ENCODE peak calls at places on chromosome 20, in nine cellular contexts. G is body of pancreas, Z is A549, R is stomach, X is prostate gland, E is thyroid gland, T is HCT116, P is ovary, J is heart left ventricle. U is an unnamed sample.

GRCh38 chr20:63939061-63939935 is 16.9 kb downstream of the UCKL1 start:
- DNase-seq in G (no peak), Z (no peak), R (no peak), X (no peak), E (no peak), T (no peak), P (no peak), J (no peak), U (no peak)

GRCh38 chr20:59137532-59137931 is 26.1 kb upstream of the ZNF831 start:
- DNase-seq in G (no peak), Z (no peak), R (no peak), X (peak), E (no peak), T (no peak), P (no peak), J (peak), U (no peak)

GRCh38 chr20:59751075-59751711 is 146.9 kb downstream of the PHACTR3 start:
- DNase-seq in G (peak), Z (peak), R (peak), X (peak), E (peak), T (peak), P (peak), J (peak), U (peak)

GRCh38 chr20:38926934-38927616 is 858 bp downstream of the FAM83D start:
- DNase-seq in G (no peak), Z (no peak), R (no peak), X (no peak), E (no peak), T (no peak), P (no peak), J (no peak), U (no peak)

GRCh38 chr20:22106308-22106938 is 401.0 kb downstream of the PAX1 start:
- DNase-seq in G (peak), Z (peak), R (no peak), X (peak), E (no peak), T (no peak), P (no peak), J (no peak), U (no peak)

GRCh38 chr20:23225407-23226060 is 125.1 kb upstream of the NXT1 start:
- DNase-seq in G (peak), Z (peak), R (peak), X (no peak), E (peak), T (no peak), P (no peak), J (no peak), U (no peak)

GRCh38 chr20:31820228-31820627 is 1.1 kb downstream of the MYLK2 start:
- DNase-seq in G (no peak), Z (no peak), R (no peak), X (no peak), E (no peak), T (no peak), P (no peak), J (no peak), U (no peak)

GRCh38 chr20:61935926-61936700 is 129.6 kb downstream of the TAF4 start:
- DNase-seq in G (no peak), Z (no peak), R (no peak), X (no peak), E (no peak), T (no peak), P (no peak), J (no peak), U (no peak)

GRCh38 chr20:60749804-60750602 is 502.1 kb upstream of the CDH4 start:
- DNase-seq in G (no peak), Z (no peak), R (no peak), X (no peak), E (no peak), T (no peak), P (no peak), J (no peak), U (no peak)

GRCh38 chr20:56829788-56830385 is 200.8 kb downstream of the TFAP2C start:
- DNase-seq in G (no peak), Z (no peak), R (no peak), X (no peak), E (no peak), T (no peak), P (no peak), J (no peak), U (no peak)

GRCh38 chr20:56826971-56827645 is 198.0 kb downstream of the TFAP2C start:
- DNase-seq in G (no peak), Z (no peak), R (no peak), X (peak), E (no peak), T (no peak), P (no peak), J (no peak), U (no peak)

GRCh38 chr20:56826306-56826970 is 197.3 kb downstream of the TFAP2C start:
- DNase-seq in G (no peak), Z (no peak), R (no peak), X (peak), E (no peak), T (no peak), P (no peak), J (no peak), U (no peak)

GRCh38 chr20:56827763-56828162 is 198.7 kb downstream of the TFAP2C start:
- DNase-seq in G (no peak), Z (no peak), R (no peak), X (no peak), E (no peak), T (no peak), P (no peak), J (no peak), U (no peak)

GRCh38 chr20:56828402-56828801 is 199.3 kb downstream of the TFAP2C start:
- DNase-seq in G (no peak), Z (no peak), R (no peak), X (no peak), E (no peak), T (no peak), P (no peak), J (no peak), U (no peak)
- TF ChIP-seq POLR2A in G (no peak), Z (no peak), R (no peak), X (no peak), E (no peak), T (no peak), P (no peak), J (no peak), U (no peak)

GRCh38 chr20:53580376-53581111 is 13.1 kb downstream of the ZNF217 start:
- DNase-seq in G (no peak), Z (no peak), R (peak), X (no peak), E (no peak), T (no peak), P (no peak), J (no peak), U (no peak)

GRCh38 chr20:53579581-53580375 is 13.9 kb downstream of the ZNF217 start:
- DNase-seq in G (peak), Z (no peak), R (peak), X (peak), E (no peak), T (no peak), P (no peak), J (no peak), U (no peak)

GRCh38 chr20:53581444-53582311 is 12.0 kb downstream of the ZNF217 start:
- DNase-seq in G (no peak), Z (no peak), R (peak), X (no peak), E (no peak), T (no peak), P (no peak), J (peak), U (no peak)

GRCh38 chr20:53578492-53579222 is 15.0 kb downstream of the ZNF217 start:
- DNase-seq in G (peak), Z (peak), R (peak), X (peak), E (peak), T (peak), P (peak), J (peak), U (peak)

GRCh38 chr20:53579266-53579580 is 14.4 kb downstream of the ZNF217 start:
- DNase-seq in G (peak), Z (no peak), R (peak), X (no peak), E (no peak), T (no peak), P (no peak), J (no peak), U (no peak)
- TF ChIP-seq POLR2A in G (no peak), Z (no peak), R (no peak), X (no peak), E (no peak), T (no peak), P (no peak), J (no peak), U (no peak)

GRCh38 chr20:46359233-46359751 is 47.1 kb downstream of the ELMO2 start:
- DNase-seq in G (no peak), Z (no peak), R (no peak), X (no peak), E (no peak), T (no peak), P (no peak), J (no peak), U (no peak)
- TF ChIP-seq POLR2A in G (no peak), Z (no peak), R (no peak), X (no peak), E (no peak), T (no peak), P (no peak), J (no peak), U (no peak)

DNA sequence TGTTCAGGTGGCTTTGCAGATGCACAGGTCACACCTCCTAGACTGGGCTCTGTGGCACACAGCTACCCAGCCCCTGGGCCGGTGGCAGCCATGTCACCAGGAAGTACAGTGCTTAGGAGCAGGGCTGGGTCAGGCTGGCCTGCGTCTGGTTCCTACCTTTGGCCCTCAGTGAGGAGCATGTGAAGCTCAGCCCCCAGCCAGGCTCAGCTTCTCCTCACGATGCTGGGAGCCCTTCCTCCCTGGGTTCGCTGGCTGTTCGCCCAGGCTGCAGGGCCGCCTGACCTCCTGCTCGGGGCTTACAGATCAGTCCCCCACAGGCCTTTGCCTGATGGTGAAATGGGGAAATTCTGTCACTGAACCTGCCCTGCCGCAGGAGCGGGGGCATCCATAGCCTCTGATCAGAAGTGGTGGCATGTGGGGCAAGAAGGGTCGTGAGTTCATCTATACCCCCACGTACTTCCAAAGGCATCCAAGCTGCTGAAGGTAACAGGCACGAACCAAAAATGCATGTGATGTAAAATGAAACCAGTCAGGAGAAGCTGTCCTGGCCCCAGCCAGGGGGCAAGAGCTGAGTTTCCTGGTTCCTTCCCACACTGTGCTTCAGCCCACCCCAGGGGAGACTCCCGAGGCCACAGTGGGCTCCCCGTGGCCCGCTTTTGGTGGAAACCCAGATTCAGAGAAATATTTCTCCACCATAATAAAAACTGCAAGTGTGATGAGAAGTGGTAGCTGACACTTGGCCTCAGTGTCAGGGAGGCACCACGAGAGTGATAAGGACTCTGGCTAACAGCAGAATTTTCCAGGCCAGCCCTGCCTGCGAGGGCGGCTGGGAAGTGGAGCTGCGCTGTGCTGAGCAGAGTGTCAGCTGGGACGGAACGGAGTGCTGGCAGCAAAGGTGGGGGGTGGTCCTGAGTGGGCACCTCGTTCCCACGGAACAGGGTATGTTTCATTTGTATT is 22.8 kb downstream of the SPATA2 start:
- DNase-seq in G (no peak), Z (no peak), R (no peak), X (no peak), E (no peak), T (no peak), P (no peak), J (peak), U (no peak)
- TF ChIP-seq POLR2A in G (no peak), Z (no peak), R (no peak), X (no peak), E (no peak), T (no peak), P (no peak), J (no peak), U (no peak)

DNA sequence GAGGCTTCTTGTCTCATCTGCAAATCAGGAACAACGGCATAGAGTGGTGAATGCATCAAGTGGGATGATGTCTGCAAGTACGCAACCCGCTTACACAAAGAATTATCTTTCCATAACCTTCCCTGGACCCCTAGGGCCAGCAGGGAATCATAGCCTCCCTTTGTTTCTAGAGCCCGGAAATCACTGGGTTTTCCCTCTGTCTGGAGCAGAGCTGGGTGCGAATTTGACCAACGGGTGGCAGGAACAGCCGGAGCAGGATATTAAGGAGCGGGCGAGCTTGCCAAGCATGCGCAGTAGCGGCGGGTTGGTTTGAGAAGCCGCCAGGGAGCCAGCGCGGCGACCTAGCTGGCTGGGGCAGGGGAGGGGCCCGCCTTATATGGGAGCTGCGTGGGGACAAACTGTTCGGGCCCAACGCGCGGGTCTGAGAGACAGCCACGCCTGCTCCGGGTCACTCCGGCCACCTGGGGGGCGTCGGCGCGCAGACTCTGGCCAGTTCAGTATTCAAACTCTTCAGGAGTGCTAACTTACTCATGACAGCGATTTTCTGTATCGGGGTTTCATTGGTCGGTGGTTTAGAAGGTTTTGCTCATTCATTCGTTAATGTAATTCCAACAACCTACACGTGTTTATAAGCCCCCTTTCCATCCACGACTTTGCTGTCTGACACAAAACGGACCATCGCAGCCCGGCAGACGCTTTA is 1.6 kb upstream of the KIF16B start:
- DNase-seq in G (peak), Z (peak), R (peak), X (peak), E (peak), T (peak), P (peak), J (peak), U (peak)
- TF ChIP-seq POLR2A in G (peak), Z (peak), R (no peak), X (peak), E (peak), T (peak), P (no peak), J (no peak), U (peak)

GRCh38 chr20:409697-410559 is 1.8 kb downstream of the RBCK1 start:
- DNase-seq in G (peak), Z (no peak), R (no peak), X (no peak), E (no peak), T (no peak), P (no peak), J (no peak), U (no peak)

GRCh38 chr20:407953-408842 is at the start of gene RBCK1:
- DNase-seq in G (peak), Z (peak), R (peak), X (peak), E (peak), T (peak), P (peak), J (peak), U (peak)

GRCh38 chr20:407097-407952 is 774 bp upstream of the RBCK1 start:
- DNase-seq in G (peak), Z (peak), R (peak), X (peak), E (peak), T (peak), P (peak), J (peak), U (peak)

GRCh38 chr20:406200-407096 is 1.7 kb upstream of the RBCK1 start:
- DNase-seq in G (no peak), Z (no peak), R (no peak), X (no peak), E (no peak), T (no peak), P (no peak), J (no peak), U (no peak)

DNA sequence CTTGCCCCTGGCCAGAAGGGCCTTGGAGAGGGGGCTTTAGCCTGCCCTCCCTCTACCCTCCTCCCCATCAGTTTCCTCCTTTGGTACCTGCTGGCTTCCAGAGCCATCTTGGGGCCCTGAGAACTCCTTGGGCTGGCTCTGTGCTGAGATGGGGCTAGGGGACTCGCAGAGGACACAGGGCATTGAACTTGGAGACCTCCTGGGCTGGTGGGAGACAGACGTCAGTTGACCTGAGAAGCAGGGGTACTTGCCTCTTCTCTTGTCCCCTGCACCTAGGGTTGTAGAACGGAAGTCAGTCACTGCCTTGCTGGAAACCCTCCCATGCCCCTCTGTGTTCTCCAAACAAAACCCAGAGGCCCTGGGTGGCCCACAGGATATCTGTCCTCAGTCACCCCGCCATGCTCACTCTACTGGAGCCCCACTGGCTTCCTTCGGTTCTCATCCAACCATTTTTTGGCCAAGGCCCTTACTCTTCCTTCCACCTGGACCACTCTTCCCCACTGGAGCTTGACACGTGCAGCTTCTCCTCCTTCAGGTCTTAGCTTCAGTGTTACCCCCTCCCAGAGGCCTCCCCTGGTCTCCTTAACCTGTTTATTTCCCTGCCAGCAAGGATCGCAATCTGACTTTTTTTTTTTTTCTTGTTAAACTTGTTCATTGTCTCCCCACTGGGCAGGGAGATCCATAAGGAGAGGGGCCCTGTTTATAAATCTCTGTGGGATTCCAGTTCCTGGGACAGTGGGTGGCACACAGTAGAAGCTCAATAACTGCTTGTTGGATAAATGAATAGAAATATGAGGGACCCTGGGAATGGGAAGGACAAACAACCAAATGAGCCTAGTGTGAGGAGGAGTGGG is 971 bp downstream of the RBCK1 start:
- DNase-seq in G (no peak), Z (no peak), R (no peak), X (no peak), E (no peak), T (no peak), P (no peak), J (no peak), U (no peak)
- TF ChIP-seq POLR2A in G (no peak), Z (no peak), R (no peak), X (no peak), E (no peak), T (no peak), P (no peak), J (no peak), U (no peak)

GRCh38 chr20:3751664-3752385 is 15.7 kb downstream of the ADISSP start:
- DNase-seq in G (peak), Z (no peak), R (peak), X (no peak), E (peak), T (no peak), P (no peak), J (peak), U (no peak)
- TF ChIP-seq POLR2A in G (no peak), Z (no peak), R (no peak), X (no peak), E (no peak), T (no peak), P (no peak), J (no peak), U (no peak)

DNA sequence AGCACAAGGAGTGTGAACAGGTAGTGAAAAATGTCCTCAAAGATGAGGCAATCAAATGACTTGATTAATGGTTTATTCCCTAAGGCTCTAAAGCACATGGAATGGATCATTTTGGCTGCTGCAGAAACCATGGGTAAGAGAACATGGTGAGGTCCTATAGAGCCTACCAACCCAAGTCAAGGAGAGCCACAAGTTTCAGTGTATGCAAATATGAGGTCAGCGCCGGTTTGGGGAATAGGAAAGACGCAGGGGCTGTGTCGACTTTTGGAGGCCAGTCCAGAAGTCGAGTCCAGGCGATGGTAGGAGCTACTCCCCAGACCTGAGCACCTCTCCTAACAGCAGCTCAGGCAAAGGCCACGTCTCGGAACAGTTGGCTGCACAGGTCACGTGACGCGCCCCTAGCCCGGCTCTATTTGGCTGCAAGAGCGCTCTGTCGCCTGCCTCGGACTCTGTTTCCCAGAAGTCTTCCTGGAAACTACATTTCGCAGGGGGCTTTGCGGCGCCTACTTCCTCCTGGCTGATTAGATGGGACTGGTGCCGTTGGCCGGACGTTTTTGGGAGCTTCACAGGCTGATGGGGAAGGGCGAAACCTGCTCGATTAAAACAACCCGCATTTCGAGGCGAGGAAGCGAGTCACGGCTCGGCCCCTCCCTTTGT is 74.4 kb upstream of the CHD6 start:
- DNase-seq in G (peak), Z (peak), R (peak), X (peak), E (peak), T (no peak), P (peak), J (peak), U (peak)
- TF ChIP-seq POLR2A in G (no peak), Z (no peak), R (no peak), X (no peak), E (peak), T (no peak), P (no peak), J (no peak), U (peak)

GRCh38 chr20:42589976-42590639 is 599.6 kb downstream of the PTPRT start:
- DNase-seq in G (no peak), Z (no peak), R (no peak), X (no peak), E (no peak), T (no peak), P (no peak), J (no peak), U (no peak)
- TF ChIP-seq POLR2A in G (no peak), Z (no peak), R (no peak), X (no peak), E (no peak), T (no peak), P (no peak), J (no peak), U (no peak)